ENCODE peak calls at places on chromosome 21, in six cellular contexts. J is stimulated activated CD4-positive, alpha-beta T cell treated with anti-CD3 and anti-CD28 coated beads, Interleukin-15, amount 100 ng/mL, for 1 hour; T is amniotic stem cell; E is fibroblast of the conjunctiva; Q is stimulated activated CD8-positive, alpha-beta memory T cell treated with anti-CD3 and anti-CD28 coated beads, Interleukin-15, amount 100 ng/mL, for 24 hours; O is M059J. H is an unnamed sample.

GRCh38 chr21:31515253-31515652 is 144.2 kb upstream of the SOD1 start:
- DNase-seq in J (no peak), T (no peak), E (no peak), Q (no peak), O (no peak), H (no peak)

GRCh38 chr21:41567901-41568510 is 60.0 kb upstream of the TMPRSS2 start:
- DNase-seq in J (no peak), T (no peak), E (no peak), Q (no peak), O (no peak), H (no peak)

GRCh38 chr21:39444406-39445145 is 1.0 kb downstream of the LCA5L start:
- DNase-seq in J (no peak), T (peak; percentile 12), E (no peak), Q (no peak), O (peak; percentile 70), H (no peak)

GRCh38 chr21:27047331-27048314 is 80.7 kb upstream of the ADAMTS5 start:
- DNase-seq in J (no peak), T (peak; percentile 4), E (peak; percentile 78), Q (no peak), O (peak; percentile 77), H (no peak)

GRCh38 chr21:41169701-41170100 is 1.7 kb downstream of the BACE2 start:
- DNase-seq in J (no peak), T (no peak), E (no peak), Q (no peak), O (peak; percentile 32), H (no peak)

GRCh38 chr21:26098758-26099157 is 71.8 kb downstream of the APP start:
- DNase-seq in J (no peak), T (no peak), E (no peak), Q (no peak), O (no peak), H (no peak)

GRCh38 chr21:39533545-39534226 is 79.1 kb upstream of the B3GALT5 start:
- DNase-seq in J (no peak), T (no peak), E (no peak), Q (no peak), O (no peak), H (no peak)

GRCh38 chr21:39968010-39968409 is 100.8 kb downstream of the PCP4 start:
- DNase-seq in J (no peak), T (no peak), E (no peak), Q (no peak), O (no peak), H (no peak)

GRCh38 chr21:16570856-16571255 is 841.1 kb downstream of the USP25 start:
- DNase-seq in J (no peak), T (no peak), E (no peak), Q (no peak), O (peak; percentile 46), H (no peak)

GRCh38 chr21:44865561-44866280 is 7.8 kb downstream of the PTTG1IP start:
- DNase-seq in J (no peak), T (no peak), E (no peak), Q (no peak), O (peak; percentile 47), H (no peak)

GRCh38 chr21:40886931-40887330 is 40.0 kb upstream of the DSCAM start:
- DNase-seq in J (no peak), T (no peak), E (no peak), Q (no peak), O (no peak), H (no peak)

GRCh38 chr21:23936224-23936623 is 1671.1 kb downstream of the MRPL39 start:
- DNase-seq in J (no peak), T (peak; percentile 25), E (peak; percentile 1), Q (no peak), O (no peak), H (no peak)

GRCh38 chr21:46080171-46081021 is 17.5 kb upstream of the COL6A2 start:
- DNase-seq in J (no peak), T (no peak), E (no peak), Q (no peak), O (no peak), H (no peak)

GRCh38 chr21:35294231-35294898 is 245.3 kb upstream of the RUNX1 start:
- DNase-seq in J (no peak), T (no peak), E (no peak), Q (no peak), O (peak; percentile 68), H (no peak)

GRCh38 chr21:45032977-45033705 is 41.2 kb upstream of the ADARB1 start:
- DNase-seq in J (no peak), T (no peak), E (no peak), Q (no peak), O (no peak), H (no peak)

GRCh38 chr21:14926186-14926585 is 138.6 kb downstream of the NRIP1 start:
- DNase-seq in J (no peak), T (no peak), E (no peak), Q (no peak), O (no peak), H (no peak)

GRCh38 chr21:25895565-25896205 is 160.9 kb downstream of the GABPA start:
- DNase-seq in J (no peak), T (peak; percentile 10), E (peak; percentile 17), Q (no peak), O (peak; percentile 52), H (peak; percentile 12)

GRCh38 chr21:32378956-32379355 is 13.9 kb downstream of the URB1 start:
- DNase-seq in J (no peak), T (no peak), E (no peak), Q (no peak), O (no peak), H (no peak)

GRCh38 chr21:46459356-46460112 is 843 bp downstream of the DIP2A start:
- DNase-seq in J (no peak), T (no peak), E (no peak), Q (no peak), O (peak; percentile 17), H (no peak)

GRCh38 chr21:34892196-34892595 is 156.9 kb downstream of the RUNX1 start:
- DNase-seq in J (no peak), T (no peak), E (no peak), Q (no peak), O (peak; percentile 44), H (no peak)

GRCh38 chr21:27371065-27371464 is 404.2 kb upstream of the ADAMTS5 start:
- DNase-seq in J (no peak), T (no peak), E (no peak), Q (no peak), O (no peak), H (no peak)